ENCODE peak calls at places on chromosome 22, in ten cellular contexts. M, K, A, B, L, G, U, T, W and O are unnamed samples.
A peak's percentile ranks its signal among the peaks of the same experiment; 100 is the strongest.

GRCh38 chr22:25668437-25668836 is 73.6 kb upstream of the MYO18B start:
- DNase-seq in W (peak; percentile 33), U (no peak), T (peak; percentile 46), K (no peak), L (no peak), A (peak; percentile 91), B (no peak), G (no peak), M (no peak), O (peak; percentile 91)

GRCh38 chr22:27810566-27810965 is 9.0 kb upstream of the MN1 start:
- DNase-seq in G (no peak), U (no peak), L (no peak), B (no peak), T (peak; percentile 18), A (peak; percentile 84), W (peak; percentile 81), K (peak; percentile 72), M (no peak), O (peak; percentile 50)

GRCh38 chr22:50612715-50613221 is 12.2 kb downstream of the MAPK8IP2 start:
- DNase-seq in A (no peak), U (no peak), B (peak; percentile 51), T (no peak), W (no peak), M (no peak), K (no peak), G (no peak), L (no peak), O (no peak)

GRCh38 chr22:24180316-24181087 is 785 bp upstream of the SUSD2 start:
- DNase-seq in U (no peak), K (no peak), T (no peak), B (no peak), L (no peak), M (no peak), A (no peak), W (no peak), G (no peak), O (no peak)

GRCh38 chr22:19130959-19131684 is at the start of gene TSSK2:
- DNase-seq in W (no peak), L (no peak), M (no peak), U (peak; percentile 43), B (peak; percentile 37), G (no peak), A (no peak), T (no peak), K (no peak), O (no peak)

GRCh38 chr22:48288541-48288940 is 1526.1 kb downstream of the TBC1D22A start:
- DNase-seq in W (no peak), K (no peak), A (no peak), T (no peak), M (no peak), G (no peak), B (no peak), L (no peak), U (no peak), O (no peak)

GRCh38 chr22:37735054-37735453 is 38.2 kb downstream of the TRIOBP start:
- DNase-seq in L (no peak), B (peak; percentile 73), K (no peak), M (no peak), T (no peak), U (peak; percentile 73), G (no peak), A (no peak), W (no peak), O (no peak)

GRCh38 chr22:23781065-23781464 is 5.7 kb upstream of the SMARCB1 start:
- DNase-seq in T (no peak), A (no peak), M (no peak), W (no peak), U (no peak), G (no peak), B (no peak), K (no peak), L (no peak), O (no peak)

GRCh38 chr22:39439170-39439569 is 17.6 kb upstream of the MGAT3 start:
- DNase-seq in A (peak; percentile 66), U (no peak), K (no peak), L (no peak), G (no peak), M (no peak), W (no peak), B (no peak), T (no peak), O (peak; percentile 82)

GRCh38 chr22:46057206-46057605 is 80.2 kb upstream of the WNT7B start:
- DNase-seq in K (no peak), L (peak; percentile 10), B (peak; percentile 5), G (no peak), T (no peak), M (no peak), A (peak; percentile 62), U (peak; percentile 60), W (peak; percentile 61), O (no peak)

GRCh38 chr22:40407831-40408717 is 37.7 kb downstream of the SGSM3 start:
- DNase-seq in K (no peak), B (no peak), L (no peak), G (no peak), M (no peak), T (no peak), A (no peak), U (no peak), W (no peak), O (no peak)

GRCh38 chr22:27132896-27133500 is 475.6 kb downstream of the MIAT start:
- DNase-seq in U (no peak), M (no peak), A (no peak), B (no peak), T (no peak), L (no peak), W (no peak), G (no peak), K (peak; percentile 33), O (no peak)

GRCh38 chr22:43153916-43154315 is 2.6 kb downstream of the TSPO start:
- DNase-seq in L (no peak), B (no peak), U (no peak), T (no peak), W (no peak), K (no peak), M (no peak), A (no peak), G (no peak), O (no peak)

GRCh38 chr22:24162377-24162927 is 18.8 kb upstream of the SUSD2 start:
- DNase-seq in L (no peak), W (no peak), G (no peak), K (no peak), B (no peak), U (no peak), A (no peak), T (no peak), M (no peak), O (no peak)

GRCh38 chr22:45435544-45436139 is 22.1 kb downstream of the RIBC2 start:
- DNase-seq in M (peak; percentile 68), W (peak; percentile 92), L (peak; percentile 80), T (peak; percentile 73), K (peak; percentile 85), B (peak; percentile 92), U (peak; percentile 92), A (peak; percentile 93), G (peak; percentile 81), O (peak; percentile 93)

GRCh38 chr22:24002849-24003248 is 2.4 kb downstream of the GSTT4 start:
- DNase-seq in G (no peak), L (no peak), M (no peak), A (no peak), W (no peak), B (no peak), U (no peak), T (no peak), K (no peak), O (no peak)

GRCh38 chr22:46389081-46389480 is 53.6 kb downstream of the TRMU start:
- DNase-seq in K (no peak), G (no peak), A (no peak), T (no peak), M (no peak), B (no peak), L (no peak), W (no peak), U (no peak), O (no peak)